ENCODE peak calls at places on chromosome 6, in five cellular contexts. Y, W, F, S and D are unnamed samples.

GRCh38 chr6:32868257-32868788 is 14.3 kb downstream of the PSMB9 start:
- DNase-seq in Y (peak), W (peak), F (no peak), S (peak), D (peak)

GRCh38 chr6:77626431-77626830 is 26.4 kb upstream of the MEI4 start:
- DNase-seq in Y (no peak), W (no peak), F (no peak), S (no peak), D (no peak)

GRCh38 chr6:163536770-163537169 is 122.3 kb downstream of the QKI start:
- DNase-seq in Y (no peak), W (no peak), F (no peak), S (no peak), D (no peak)

GRCh38 chr6:140043762-140044378 is 669.4 kb upstream of the CITED2 start:
- DNase-seq in Y (no peak), W (no peak), F (no peak), S (no peak), D (no peak)

GRCh38 chr6:103750603-103751002 is 1109.1 kb downstream of the HACE1 start:
- DNase-seq in Y (no peak), W (no peak), F (no peak), S (no peak), D (no peak)

GRCh38 chr6:37048851-37049734 is 43.6 kb downstream of the FGD2 start:
- DNase-seq in Y (peak), W (peak), F (no peak), S (no peak), D (no peak)

GRCh38 chr6:121826156-121826810 is 390.8 kb downstream of the GJA1 start:
- DNase-seq in Y (peak), W (no peak), F (no peak), S (no peak), D (no peak)

GRCh38 chr6:90217621-90218496 is 78.8 kb downstream of the BACH2 start:
- DNase-seq in Y (peak), W (no peak), F (peak), S (peak), D (peak)